ENCODE peak calls at places on chromosomes 5 and 9, in ten cellular contexts. A, E, U, P, L, W, R, V, C and O are unnamed samples.

GRCh38 chr5:154107729-154108128 is 69.0 kb downstream of the MFAP3 start:
- DNase-seq in A (no peak), E (no peak), U (no peak), P (no peak), L (no peak), W (no peak), R (no peak), V (no peak), C (no peak), O (no peak)

GRCh38 chr5:10338996-10339903 is 14.2 kb upstream of the MARCHF6 start:
- DNase-seq in A (no peak), E (no peak), U (peak; percentile 47), P (no peak), L (no peak), W (no peak), R (peak; percentile 75), V (no peak), C (no peak), O (no peak)

GRCh38 chr9:112487008-112487798 is 576 bp downstream of the KIAA1958 start:
- DNase-seq in A (peak; percentile 81), E (peak; percentile 61), U (peak; percentile 75), P (peak; percentile 52), L (peak; percentile 83), W (peak; percentile 64), R (peak; percentile 89), V (peak; percentile 80), C (peak; percentile 36), O (peak; percentile 62)

GRCh38 chr5:124528838-124529237 is 217.6 kb downstream of the ZNF608 start:
- DNase-seq in A (no peak), E (no peak), U (no peak), P (no peak), L (no peak), W (no peak), R (no peak), V (no peak), C (peak; percentile 25), O (no peak)

GRCh38 chr5:150149618-150150017 is 6.0 kb downstream of the PDGFRB start:
- DNase-seq in A (no peak), E (no peak), U (no peak), P (no peak), L (no peak), W (no peak), R (no peak), V (no peak), C (no peak), O (no peak)

GRCh38 chr5:40410231-40410861 is 269.4 kb upstream of the PTGER4 start:
- DNase-seq in A (no peak), E (no peak), U (no peak), P (no peak), L (no peak), W (no peak), R (no peak), V (no peak), C (peak; percentile 49), O (peak; percentile 33)

GRCh38 chr5:132439521-132440206 is 50.9 kb downstream of the IRF1 start:
- DNase-seq in A (peak; percentile 42), E (no peak), U (peak; percentile 94), P (peak; percentile 89), L (peak; percentile 84), W (peak; percentile 62), R (peak; percentile 94), V (no peak), C (peak; percentile 97), O (peak; percentile 80)

GRCh38 chr5:106094128-106094726 is 1576.5 kb downstream of the EFNA5 start:
- DNase-seq in A (no peak), E (no peak), U (peak; percentile 77), P (no peak), L (no peak), W (peak; percentile 87), R (peak; percentile 86), V (no peak), C (peak; percentile 69), O (no peak)

GRCh38 chr5:152532714-152533113 is 127.6 kb upstream of the NMUR2 start:
- DNase-seq in A (no peak), E (peak; percentile 28), U (no peak), P (no peak), L (no peak), W (no peak), R (no peak), V (no peak), C (peak; percentile 56), O (no peak)

GRCh38 chr9:134496413-134497282 is 145.0 kb upstream of the COL5A1 start:
- DNase-seq in A (no peak), E (no peak), U (no peak), P (no peak), L (no peak), W (no peak), R (peak; percentile 85), V (peak; percentile 80), C (peak; percentile 74), O (no peak)

GRCh38 chr5:73188764-73189521 is 15.9 kb downstream of the TMEM174 start:
- DNase-seq in A (no peak), E (no peak), U (no peak), P (no peak), L (no peak), W (no peak), R (no peak), V (no peak), C (peak; percentile 66), O (no peak)

GRCh38 chr5:100119903-100120302 is 415.3 kb upstream of the FAM174A start:
- DNase-seq in A (no peak), E (no peak), U (no peak), P (no peak), L (no peak), W (no peak), R (no peak), V (no peak), C (no peak), O (no peak)

GRCh38 chr9:1462626-1463308 is 412.6 kb downstream of the DMRT2 start:
- DNase-seq in A (no peak), E (no peak), U (no peak), P (no peak), L (no peak), W (no peak), R (no peak), V (no peak), C (no peak), O (no peak)

GRCh38 chr9:137590123-137590468 is 216 bp downstream of the ZMYND19 start:
- DNase-seq in A (no peak), E (no peak), U (no peak), P (no peak), L (no peak), W (no peak), R (no peak), V (no peak), C (no peak), O (no peak)

GRCh38 chr9:137592767-137593166 is 2.5 kb upstream of the ZMYND19 start:
- DNase-seq in A (peak; percentile 92), E (no peak), U (no peak), P (no peak), L (no peak), W (no peak), R (no peak), V (no peak), C (no peak), O (no peak)

GRCh38 chr9:137589441-137590122 is 730 bp downstream of the ZMYND19 start:
- DNase-seq in A (peak; percentile 19), E (no peak), U (no peak), P (no peak), L (no peak), W (no peak), R (no peak), V (no peak), C (no peak), O (no peak)

GRCh38 chr9:137588891-137589290 is 1.4 kb downstream of the ZMYND19 start:
- DNase-seq in A (no peak), E (no peak), U (no peak), P (no peak), L (no peak), W (no peak), R (no peak), V (no peak), C (no peak), O (no peak)

GRCh38 chr9:137590469-137591383 is at the start of gene ZMYND19:
- DNase-seq in A (peak; percentile 90), E (peak; percentile 94), U (peak; percentile 94), P (peak; percentile 90), L (peak; percentile 94), W (peak; percentile 87), R (peak; percentile 95), V (peak; percentile 92), C (peak; percentile 81), O (peak; percentile 91)
- TF ChIP-seq POLR2A in A (no peak), E (peak; percentile 58), U (no peak), P (no peak), L (no peak), W (no peak), R (no peak), V (no peak), C (peak; percentile 45), O (no peak)

GRCh38 chr9:87602933-87603643 is 105.4 kb downstream of the DAPK1 start:
- DNase-seq in A (no peak), E (no peak), U (no peak), P (no peak), L (no peak), W (no peak), R (no peak), V (no peak), C (no peak), O (no peak)
- TF ChIP-seq POLR2A in A (no peak), E (no peak), U (no peak), P (no peak), L (no peak), W (no peak), R (no peak), V (no peak), C (no peak), O (no peak)

GRCh38 chr9:127912882-127913281 is 4.0 kb downstream of the ST6GALNAC4 start:
- DNase-seq in A (peak; percentile 46), E (no peak), U (no peak), P (no peak), L (no peak), W (no peak), R (no peak), V (no peak), C (no peak), O (no peak)

GRCh38 chr9:127908660-127908926 is 8.2 kb downstream of the ST6GALNAC4 start:
- DNase-seq in A (no peak), E (no peak), U (no peak), P (no peak), L (no peak), W (no peak), R (no peak), V (no peak), C (no peak), O (peak; percentile 26)

GRCh38 chr9:127909839-127910273 is 7.0 kb downstream of the ST6GALNAC4 start:
- DNase-seq in A (no peak), E (no peak), U (no peak), P (no peak), L (no peak), W (no peak), R (no peak), V (no peak), C (no peak), O (no peak)

GRCh38 chr9:127912296-127912695 is 4.5 kb downstream of the ST6GALNAC4 start:
- DNase-seq in A (no peak), E (no peak), U (no peak), P (no peak), L (no peak), W (no peak), R (no peak), V (no peak), C (no peak), O (no peak)

GRCh38 chr9:127910613-127911205 is 6.1 kb downstream of the ST6GALNAC4 start:
- DNase-seq in A (no peak), E (no peak), U (no peak), P (no peak), L (no peak), W (no peak), R (no peak), V (no peak), C (peak; percentile 47), O (no peak)
- TF ChIP-seq POLR2A in A (no peak), E (no peak), U (no peak), P (no peak), L (no peak), W (no peak), R (no peak), V (no peak), C (no peak), O (no peak)

GRCh38 chr5:180777475-180777874 is 25.1 kb downstream of the MGAT1 start:
- DNase-seq in A (no peak), E (no peak), U (no peak), P (no peak), L (no peak), W (no peak), R (no peak), V (no peak), C (no peak), O (no peak)
- TF ChIP-seq POLR2A in A (no peak), E (no peak), U (no peak), P (no peak), L (no peak), W (no peak), R (no peak), V (no peak), C (no peak), O (no peak)